ENCODE peak calls at places on chromosomes 6 and 20, in eight cellular contexts. One of them, this sample, is unnamed.
A peak's percentile ranks its signal among the peaks of the same experiment; 100 is the strongest.

GRCh38 chr20:35135867-35136586 is 11.1 kb downstream of the EDEM2 start:
- DNase-seq in fibroblast of lung: peak; percentile 78
- DNase-seq in Calu3: no peak
- DNase-seq in mammary epithelial cell: no peak
- DNase-seq in AG10803: peak; percentile 70
- DNase-seq in CD4-positive, alpha-beta T cell: no peak
- DNase-seq in endodermal cell: no peak
- DNase-seq in left ventricle myocardium inferior: peak; percentile 36
- DNase-seq in this sample: peak; percentile 82

GRCh38 chr6:15642276-15642675 is 20.6 kb downstream of the DTNBP1 start:
- DNase-seq in CD4-positive, alpha-beta T cell: no peak
- DNase-seq in AG10803: no peak
- DNase-seq in Calu3: no peak
- DNase-seq in endodermal cell: peak; percentile 66
- DNase-seq in left ventricle myocardium inferior: no peak
- DNase-seq in fibroblast of lung: no peak
- DNase-seq in mammary epithelial cell: no peak
- DNase-seq in this sample: peak; percentile 11

GRCh38 chr6:47308674-47309325 is 905 bp downstream of the TNFRSF21 start:
- DNase-seq in mammary epithelial cell: peak; percentile 40
- DNase-seq in AG10803: peak; percentile 18
- DNase-seq in fibroblast of lung: peak; percentile 50
- DNase-seq in endodermal cell: peak; percentile 72
- DNase-seq in Calu3: no peak
- DNase-seq in left ventricle myocardium inferior: peak; percentile 32
- DNase-seq in CD4-positive, alpha-beta T cell: no peak
- DNase-seq in this sample: peak; percentile 44

GRCh38 chr20:63102720-63103375 is 96.1 kb upstream of the BHLHE23 start:
- DNase-seq in left ventricle myocardium inferior: peak; percentile 39
- DNase-seq in fibroblast of lung: peak; percentile 9
- DNase-seq in Calu3: no peak
- DNase-seq in AG10803: peak; percentile 42
- DNase-seq in CD4-positive, alpha-beta T cell: peak; percentile 65
- DNase-seq in mammary epithelial cell: no peak
- DNase-seq in endodermal cell: peak; percentile 69
- DNase-seq in this sample: no peak

GRCh38 chr6:139282684-139283083 is 9.1 kb downstream of the TXLNB start:
- DNase-seq in CD4-positive, alpha-beta T cell: no peak
- DNase-seq in left ventricle myocardium inferior: no peak
- DNase-seq in AG10803: no peak
- DNase-seq in mammary epithelial cell: peak; percentile 43
- DNase-seq in fibroblast of lung: peak; percentile 42
- DNase-seq in endodermal cell: no peak
- DNase-seq in Calu3: no peak
- DNase-seq in this sample: no peak

GRCh38 chr20:55004044-55004443 is 528.7 kb downstream of the DOK5 start:
- DNase-seq in AG10803: no peak
- DNase-seq in CD4-positive, alpha-beta T cell: no peak
- DNase-seq in Calu3: no peak
- DNase-seq in left ventricle myocardium inferior: no peak
- DNase-seq in fibroblast of lung: no peak
- DNase-seq in endodermal cell: no peak
- DNase-seq in mammary epithelial cell: no peak
- DNase-seq in this sample: no peak

GRCh38 chr6:130993292-130993765 is 69.7 kb downstream of the EPB41L2 start:
- DNase-seq in fibroblast of lung: no peak
- DNase-seq in Calu3: no peak
- DNase-seq in AG10803: no peak
- DNase-seq in left ventricle myocardium inferior: no peak
- DNase-seq in CD4-positive, alpha-beta T cell: no peak
- DNase-seq in mammary epithelial cell: no peak
- DNase-seq in endodermal cell: peak; percentile 59
- DNase-seq in this sample: no peak

GRCh38 chr6:35543459-35544193 is 30.9 kb upstream of the TULP1 start:
- DNase-seq in AG10803: no peak
- DNase-seq in fibroblast of lung: no peak
- DNase-seq in Calu3: no peak
- DNase-seq in left ventricle myocardium inferior: no peak
- DNase-seq in endodermal cell: peak; percentile 89
- DNase-seq in mammary epithelial cell: no peak
- DNase-seq in CD4-positive, alpha-beta T cell: no peak
- DNase-seq in this sample: no peak

GRCh38 chr6:8238772-8239683 is 136.7 kb upstream of the EEF1E1 start:
- DNase-seq in AG10803: no peak
- DNase-seq in endodermal cell: peak; percentile 59
- DNase-seq in fibroblast of lung: no peak
- DNase-seq in CD4-positive, alpha-beta T cell: no peak
- DNase-seq in left ventricle myocardium inferior: no peak
- DNase-seq in Calu3: no peak
- DNase-seq in mammary epithelial cell: no peak
- DNase-seq in this sample: no peak

DNA sequence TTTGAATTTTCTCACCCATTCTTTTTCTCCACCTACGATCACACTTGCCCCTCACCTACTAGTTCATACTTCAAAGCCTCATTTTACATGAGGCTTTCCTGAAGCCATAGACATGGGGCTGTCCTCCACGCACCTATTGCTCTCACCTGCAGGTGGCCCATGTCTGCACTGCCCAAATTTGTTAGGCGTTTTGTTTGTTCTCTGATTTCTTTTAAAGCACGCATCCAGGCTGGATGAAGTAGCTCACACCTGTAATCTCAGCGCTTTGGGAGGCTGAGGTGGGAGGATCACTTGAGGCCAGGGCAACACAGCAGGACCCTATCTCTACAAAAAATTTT is 106.8 kb upstream of the RIPOR2 start:
- DNase-seq in endodermal cell: no peak
- DNase-seq in Calu3: no peak
- DNase-seq in fibroblast of lung: no peak
- DNase-seq in mammary epithelial cell: no peak
- DNase-seq in CD4-positive, alpha-beta T cell: peak; percentile 31
- DNase-seq in left ventricle myocardium inferior: no peak
- DNase-seq in AG10803: no peak
- DNase-seq in this sample: no peak
- TF ChIP-seq CTCF in endodermal cell: peak; percentile 63
- TF ChIP-seq CTCF in Calu3: peak; percentile 31
- TF ChIP-seq CTCF in fibroblast of lung: no peak
- TF ChIP-seq CTCF in mammary epithelial cell: peak; percentile 4
- TF ChIP-seq CTCF in CD4-positive, alpha-beta T cell: peak; percentile 48
- TF ChIP-seq CTCF in left ventricle myocardium inferior: no peak
- TF ChIP-seq CTCF in AG10803: no peak
- TF ChIP-seq CTCF in this sample: no peak

GRCh38 chr6:147366290-147366689 is 142.2 kb upstream of the SAMD5 start:
- DNase-seq in Calu3: no peak
- DNase-seq in AG10803: no peak
- DNase-seq in mammary epithelial cell: no peak
- DNase-seq in fibroblast of lung: no peak
- DNase-seq in CD4-positive, alpha-beta T cell: no peak
- DNase-seq in left ventricle myocardium inferior: no peak
- DNase-seq in endodermal cell: no peak
- DNase-seq in this sample: no peak
- TF ChIP-seq CTCF in Calu3: no peak
- TF ChIP-seq CTCF in AG10803: no peak
- TF ChIP-seq CTCF in mammary epithelial cell: no peak
- TF ChIP-seq CTCF in fibroblast of lung: no peak
- TF ChIP-seq CTCF in CD4-positive, alpha-beta T cell: no peak
- TF ChIP-seq CTCF in left ventricle myocardium inferior: no peak
- TF ChIP-seq CTCF in endodermal cell: peak; percentile 60
- TF ChIP-seq CTCF in this sample: no peak

GRCh38 chr6:133837801-133838349 is 51.0 kb upstream of the TCF21 start:
- DNase-seq in left ventricle myocardium inferior: peak; percentile 24
- DNase-seq in AG10803: peak; percentile 27
- DNase-seq in fibroblast of lung: peak; percentile 14
- DNase-seq in CD4-positive, alpha-beta T cell: peak; percentile 18
- DNase-seq in mammary epithelial cell: peak; percentile 69
- DNase-seq in Calu3: peak; percentile 86
- DNase-seq in endodermal cell: peak; percentile 96
- DNase-seq in this sample: peak; percentile 50

GRCh38 chr6:133834472-133835170 is 54.3 kb upstream of the TCF21 start:
- DNase-seq in Calu3: no peak
- DNase-seq in left ventricle myocardium inferior: no peak
- DNase-seq in mammary epithelial cell: no peak
- DNase-seq in CD4-positive, alpha-beta T cell: no peak
- DNase-seq in AG10803: no peak
- DNase-seq in endodermal cell: no peak
- DNase-seq in fibroblast of lung: no peak
- DNase-seq in this sample: no peak

GRCh38 chr6:133833905-133834304 is 55.0 kb upstream of the TCF21 start:
- DNase-seq in mammary epithelial cell: no peak
- DNase-seq in AG10803: no peak
- DNase-seq in Calu3: no peak
- DNase-seq in CD4-positive, alpha-beta T cell: no peak
- DNase-seq in endodermal cell: no peak
- DNase-seq in left ventricle myocardium inferior: no peak
- DNase-seq in fibroblast of lung: no peak
- DNase-seq in this sample: no peak

GRCh38 chr6:133835901-133836300 is 53.0 kb upstream of the TCF21 start:
- DNase-seq in endodermal cell: no peak
- DNase-seq in mammary epithelial cell: no peak
- DNase-seq in CD4-positive, alpha-beta T cell: no peak
- DNase-seq in Calu3: no peak
- DNase-seq in left ventricle myocardium inferior: no peak
- DNase-seq in fibroblast of lung: no peak
- DNase-seq in AG10803: peak; percentile 14
- DNase-seq in this sample: peak; percentile 27
- TF ChIP-seq CTCF in endodermal cell: peak; percentile 26
- TF ChIP-seq CTCF in mammary epithelial cell: no peak
- TF ChIP-seq CTCF in CD4-positive, alpha-beta T cell: no peak
- TF ChIP-seq CTCF in Calu3: no peak
- TF ChIP-seq CTCF in left ventricle myocardium inferior: no peak
- TF ChIP-seq CTCF in fibroblast of lung: peak; percentile 34
- TF ChIP-seq CTCF in AG10803: peak; percentile 39
- TF ChIP-seq CTCF in this sample: no peak

GRCh38 chr20:40160151-40160550 is 528.9 kb downstream of the MAFB start:
- DNase-seq in Calu3: peak; percentile 55
- DNase-seq in endodermal cell: peak; percentile 85
- DNase-seq in left ventricle myocardium inferior: peak; percentile 26
- DNase-seq in AG10803: peak; percentile 65
- DNase-seq in fibroblast of lung: no peak
- DNase-seq in mammary epithelial cell: peak; percentile 41
- DNase-seq in CD4-positive, alpha-beta T cell: no peak
- DNase-seq in this sample: peak; percentile 78
- TF ChIP-seq CTCF in Calu3: peak; percentile 69
- TF ChIP-seq CTCF in endodermal cell: peak; percentile 95
- TF ChIP-seq CTCF in left ventricle myocardium inferior: peak; percentile 77
- TF ChIP-seq CTCF in AG10803: peak; percentile 92
- TF ChIP-seq CTCF in fibroblast of lung: peak; percentile 76
- TF ChIP-seq CTCF in mammary epithelial cell: peak; percentile 93
- TF ChIP-seq CTCF in CD4-positive, alpha-beta T cell: no peak
- TF ChIP-seq CTCF in this sample: peak; percentile 78

GRCh38 chr6:155442562-155442961 is 13.1 kb downstream of the NOX3 start:
- DNase-seq in fibroblast of lung: no peak
- DNase-seq in mammary epithelial cell: peak; percentile 8
- DNase-seq in endodermal cell: no peak
- DNase-seq in Calu3: no peak
- DNase-seq in left ventricle myocardium inferior: no peak
- DNase-seq in AG10803: no peak
- DNase-seq in CD4-positive, alpha-beta T cell: no peak
- DNase-seq in this sample: no peak
- TF ChIP-seq CTCF in fibroblast of lung: no peak
- TF ChIP-seq CTCF in mammary epithelial cell: no peak
- TF ChIP-seq CTCF in endodermal cell: no peak
- TF ChIP-seq CTCF in Calu3: no peak
- TF ChIP-seq CTCF in left ventricle myocardium inferior: no peak
- TF ChIP-seq CTCF in AG10803: no peak
- TF ChIP-seq CTCF in CD4-positive, alpha-beta T cell: no peak
- TF ChIP-seq CTCF in this sample: no peak